ENCODE peak calls at places on chromosomes 16 and 17, in six cellular contexts. T, E, P, Z, L and W are unnamed samples.

GRCh38 chr17:75589919-75590303 is 2.3 kb downstream of the MYO15B start:
- DNase-seq in T (no peak), E (no peak), P (no peak), Z (no peak), L (no peak), W (no peak)

GRCh38 chr16:1471569-1472194 is 3.1 kb downstream of the CLCN7 start:
- DNase-seq in T (no peak), E (no peak), P (no peak), Z (no peak), L (no peak), W (no peak)

GRCh38 chr16:30051518-30051917 is 14.0 kb upstream of the ALDOA start:
- DNase-seq in T (no peak), E (no peak), P (no peak), Z (no peak), L (no peak), W (no peak)

GRCh38 chr17:80524150-80524712 is 20.4 kb upstream of the RPTOR start:
- DNase-seq in T (no peak), E (no peak), P (no peak), Z (no peak), L (no peak), W (no peak)

GRCh38 chr16:49494386-49495150 is 121.0 kb downstream of the C16orf78 start:
- DNase-seq in T (no peak), E (no peak), P (no peak), Z (no peak), L (no peak), W (no peak)

GRCh38 chr16:3074860-3075545 is 9.6 kb downstream of the IL32 start:
- DNase-seq in T (peak; percentile 55), E (no peak), P (peak; percentile 84), Z (peak; percentile 95), L (no peak), W (no peak)

GRCh38 chr17:12730931-12731521 is 58.3 kb upstream of the ARHGAP44 start:
- DNase-seq in T (no peak), E (no peak), P (peak; percentile 84), Z (no peak), L (peak; percentile 23), W (no peak)

GRCh38 chr16:87047221-87048037 is 269.8 kb downstream of the C16orf95 start:
- DNase-seq in T (no peak), E (no peak), P (no peak), Z (no peak), L (no peak), W (no peak)

GRCh38 chr17:19387921-19388521 is 1.0 kb upstream of the MFAP4 start:
- DNase-seq in T (no peak), E (peak; percentile 40), P (no peak), Z (no peak), L (peak; percentile 82), W (no peak)

GRCh38 chr17:57724038-57724728 is 20.9 kb downstream of the CCDC182 start:
- DNase-seq in T (no peak), E (no peak), P (no peak), Z (no peak), L (no peak), W (no peak)

GRCh38 chr17:68759343-68760140 is 158.4 kb upstream of the FAM20A start:
- DNase-seq in T (no peak), E (peak; percentile 78), P (peak; percentile 92), Z (peak; percentile 77), L (peak; percentile 89), W (peak; percentile 62)

GRCh38 chr16:82675300-82675699 is 48.5 kb downstream of the CDH13 start:
- DNase-seq in T (no peak), E (no peak), P (no peak), Z (no peak), L (no peak), W (no peak)

GRCh38 chr16:10938321-10938720 is 3.9 kb downstream of the DEXI start:
- DNase-seq in T (no peak), E (no peak), P (no peak), Z (peak; percentile 47), L (no peak), W (no peak)

GRCh38 chr16:813204-813915 is 12.8 kb upstream of the GNG13 start:
- DNase-seq in T (no peak), E (no peak), P (no peak), Z (peak; percentile 60), L (no peak), W (no peak)

GRCh38 chr17:49576906-49577650 is 1.4 kb downstream of the NXPH3 start:
- DNase-seq in T (no peak), E (no peak), P (peak; percentile 56), Z (no peak), L (no peak), W (no peak)

GRCh38 chr17:19343256-19343630 is 19.3 kb downstream of the B9D1 start:
- DNase-seq in T (no peak), E (no peak), P (no peak), Z (no peak), L (no peak), W (no peak)

GRCh38 chr17:1779571-1780074 is 17.8 kb downstream of the SERPINF1 start:
- DNase-seq in T (no peak), E (peak; percentile 88), P (no peak), Z (no peak), L (peak; percentile 90), W (peak; percentile 22)

GRCh38 chr17:67223924-67224323 is 21.1 kb downstream of the HELZ start:
- DNase-seq in T (no peak), E (no peak), P (no peak), Z (no peak), L (no peak), W (no peak)

GRCh38 chr17:13869301-13869700 is 200.0 kb upstream of the COX10 start:
- DNase-seq in T (no peak), E (no peak), P (no peak), Z (no peak), L (no peak), W (no peak)

GRCh38 chr16:85202631-85203461 is 90.6 kb upstream of the CIBAR2 start:
- DNase-seq in T (no peak), E (peak; percentile 67), P (peak; percentile 91), Z (no peak), L (peak; percentile 85), W (no peak)

GRCh38 chr17:80872999-80873951 is 118.4 kb upstream of the CHMP6 start:
- DNase-seq in T (no peak), E (no peak), P (peak; percentile 67), Z (no peak), L (no peak), W (no peak)

GRCh38 chr17:57406131-57406980 is 150.0 kb downstream of the MSI2 start:
- DNase-seq in T (no peak), E (peak; percentile 8), P (peak; percentile 54), Z (no peak), L (no peak), W (no peak)

GRCh38 chr17:49958723-49959122 is 10.3 kb upstream of the DLX4 start:
- DNase-seq in T (no peak), E (no peak), P (no peak), Z (no peak), L (no peak), W (no peak)

GRCh38 chr17:2551493-2551892 is 39.8 kb upstream of the METTL16 start:
- DNase-seq in T (no peak), E (no peak), P (no peak), Z (no peak), L (no peak), W (no peak)

GRCh38 chr17:28953444-28954118 is 2.3 kb upstream of the PHF12 start:
- DNase-seq in T (no peak), E (no peak), P (no peak), Z (peak; percentile 70), L (no peak), W (no peak)

GRCh38 chr16:58393138-58393504 is 850 bp downstream of the GINS3 start:
- DNase-seq in T (no peak), E (no peak), P (no peak), Z (no peak), L (no peak), W (no peak)

GRCh38 chr17:62891659-62892058 is 74.4 kb upstream of the TANC2 start:
- DNase-seq in T (no peak), E (no peak), P (no peak), Z (no peak), L (no peak), W (no peak)

GRCh38 chr17:7347630-7348477 is 4.1 kb upstream of the KCTD11 start:
- DNase-seq in T (no peak), E (no peak), P (no peak), Z (no peak), L (no peak), W (no peak)